ENCODE peak calls at places on chromosomes 6 and 20, in four cellular contexts. B, N, T and M are unnamed samples.
A peak's percentile ranks its signal among the peaks of the same experiment; 100 is the strongest.

GRCh38 chr6:119348308-119349040 is 1.1 kb downstream of the MAN1A1 start:
- DNase-seq in B (no peak), N (peak; percentile 59), T (no peak), M (no peak)

GRCh38 chr6:46290916-46291633 is 120.3 kb upstream of the ENPP5 start:
- DNase-seq in N (no peak), B (no peak), T (no peak), M (no peak)

GRCh38 chr6:61203966-61204496 is 1082.0 kb downstream of the KHDRBS2 start:
- DNase-seq in B (no peak), T (no peak), N (no peak), M (no peak)

GRCh38 chr6:17501982-17502704 is 98.0 kb upstream of the FAM8A1 start:
- DNase-seq in B (no peak), T (no peak), N (no peak), M (no peak)

GRCh38 chr6:34381086-34381485 is 11.4 kb downstream of the NUDT3 start:
- DNase-seq in B (no peak), N (no peak), T (no peak), M (no peak)

GRCh38 chr6:157143885-157144795 is 179.2 kb downstream of the TMEM242 start:
- DNase-seq in B (no peak), N (no peak), T (no peak), M (no peak)

GRCh38 chr20:43191946-43192847 is 2.5 kb upstream of the PTPRT start:
- DNase-seq in B (no peak), T (peak; percentile 54), N (peak; percentile 25), M (no peak)

GRCh38 chr20:5714261-5715041 is 35.8 kb upstream of the SHLD1 start:
- DNase-seq in N (peak; percentile 51), T (no peak), B (no peak), M (peak; percentile 28)

GRCh38 chr20:36092424-36093024 is 62.0 kb upstream of the EPB41L1 start:
- DNase-seq in T (no peak), B (no peak), N (peak; percentile 40), M (no peak)

GRCh38 chr6:35948725-35949124 is 27.8 kb upstream of the SRPK1 start:
- DNase-seq in T (peak; percentile 73), N (no peak), B (no peak), M (peak; percentile 32)